ENCODE peak calls at places on chromosomes 7 and 10, in four cellular contexts. V, K, Z and U are unnamed samples.
A peak's percentile ranks its signal among the peaks of the same experiment; 100 is the strongest.

GRCh38 chr10:86387221-86387794 is 20.7 kb upstream of the GRID1 start:
- DNase-seq in K (no peak), V (no peak), Z (no peak), U (no peak)

GRCh38 chr7:129438281-129438838 is 4.1 kb downstream of the STRIP2 start:
- DNase-seq in V (no peak), Z (no peak), K (no peak), U (no peak)

GRCh38 chr7:75756340-75757297 is 15.4 kb downstream of the CCL26 start:
- DNase-seq in V (no peak), Z (no peak), K (peak; percentile 32), U (no peak)

GRCh38 chr7:68800316-68800715 is 798.0 kb upstream of the AUTS2 start:
- DNase-seq in K (peak; percentile 82), Z (no peak), V (no peak), U (no peak)

GRCh38 chr10:101331960-101332359 is 22.0 kb upstream of the BTRC start:
- DNase-seq in Z (no peak), V (no peak), K (no peak), U (no peak)

GRCh38 chr10:26534384-26534783 is 96.2 kb downstream of the APBB1IP start:
- DNase-seq in V (no peak), K (no peak), Z (no peak), U (no peak)

GRCh38 chr7:106757846-106758245 is 96.9 kb upstream of the CCDC71L start:
- DNase-seq in K (peak; percentile 24), V (peak; percentile 68), Z (no peak), U (no peak)

GRCh38 chr7:26583094-26583493 is 281.3 kb downstream of the SKAP2 start:
- DNase-seq in K (peak; percentile 13), Z (no peak), V (no peak), U (no peak)

GRCh38 chr10:11330383-11331020 is 280.9 kb downstream of the USP6NL start:
- DNase-seq in K (no peak), V (no peak), Z (no peak), U (no peak)

GRCh38 chr7:77426052-77426404 is 9.9 kb upstream of the GSAP start:
- DNase-seq in V (no peak), K (no peak), Z (no peak), U (no peak)

GRCh38 chr7:69198250-69198649 is 400.0 kb upstream of the AUTS2 start:
- DNase-seq in V (no peak), K (no peak), Z (no peak), U (no peak)

GRCh38 chr7:19079066-19079465 is 38.4 kb downstream of the TWIST1 start:
- DNase-seq in K (peak; percentile 4), V (no peak), Z (no peak), U (no peak)

GRCh38 chr7:2670171-2670570 is 17.8 kb upstream of the AMZ1 start:
- DNase-seq in K (no peak), V (peak; percentile 73), Z (no peak), U (no peak)

GRCh38 chr7:80403686-80404241 is 108.1 kb downstream of the GNAT3 start:
- DNase-seq in Z (no peak), V (no peak), K (no peak), U (no peak)

GRCh38 chr7:43076189-43076605 is 36.2 kb upstream of the HECW1 start:
- DNase-seq in Z (no peak), K (peak; percentile 59), V (no peak), U (no peak)

GRCh38 chr7:122425731-122426130 is 121.2 kb upstream of the FEZF1 start:
- DNase-seq in K (no peak), Z (no peak), V (no peak), U (no peak)

GRCh38 chr7:75534727-75535307 is 42.7 kb downstream of the SPDYE5 start:
- DNase-seq in V (no peak), K (peak; percentile 35), Z (no peak), U (no peak)